ENCODE peak calls at places on chromosomes 6 and 20, in seven cellular contexts. C is GM10248, F is bronchial epithelial cell, R is AG09319, T is HL-60, B is GM20000, M is Calu3. S is an unnamed sample.

GRCh38 chr6:73523434-73524123 is 2.7 kb upstream of the EEF1A1 start:
- DNase-seq in C (peak), F (peak), R (no peak), T (peak), B (peak), M (peak), S (no peak)

GRCh38 chr6:5764401-5764955 is 242.2 kb downstream of the NRN1 start:
- DNase-seq in C (peak), F (no peak), R (no peak), T (no peak), B (peak), M (no peak), S (no peak)

GRCh38 chr6:150079604-150080003 is 10.7 kb upstream of the ULBP3 start:
- DNase-seq in C (no peak), F (no peak), R (no peak), T (no peak), B (no peak), M (no peak), S (no peak)

GRCh38 chr6:43493230-43493629 is 15.9 kb downstream of the TJAP1 start:
- DNase-seq in C (no peak), F (no peak), R (no peak), T (no peak), B (no peak), M (no peak), S (no peak)

GRCh38 chr6:91634791-91635190 is 1047.9 kb upstream of the MAP3K7 start:
- DNase-seq in C (no peak), F (peak), R (no peak), T (no peak), B (no peak), M (no peak), S (no peak)

GRCh38 chr6:106534564-106534982 is 94.7 kb downstream of the RTN4IP1 start:
- DNase-seq in C (no peak), F (peak), R (no peak), T (no peak), B (no peak), M (no peak), S (no peak)

GRCh38 chr20:38299963-38300362 is 4.0 kb upstream of the BPI start:
- DNase-seq in C (no peak), F (peak), R (no peak), T (peak), B (no peak), M (peak), S (no peak)

GRCh38 chr6:39251406-39251805 is 22.1 kb upstream of the KCNK5 start:
- DNase-seq in C (no peak), F (peak), R (no peak), T (no peak), B (no peak), M (no peak), S (no peak)

GRCh38 chr6:119643866-119644265 is 294.3 kb upstream of the MAN1A1 start:
- DNase-seq in C (no peak), F (no peak), R (no peak), T (no peak), B (no peak), M (no peak), S (no peak)

GRCh38 chr6:63259153-63259552 is 47.9 kb downstream of the FKBP1C start:
- DNase-seq in C (no peak), F (no peak), R (no peak), T (no peak), B (no peak), M (no peak), S (no peak)

GRCh38 chr20:35111141-35111888 is 18.7 kb upstream of the TRPC4AP start:
- DNase-seq in C (no peak), F (peak), R (no peak), T (no peak), B (peak), M (no peak), S (no peak)

GRCh38 chr6:139871844-139872510 is 497.5 kb upstream of the CITED2 start:
- DNase-seq in C (no peak), F (no peak), R (no peak), T (peak), B (no peak), M (no peak), S (no peak)

GRCh38 chr6:75337805-75338204 is 53.2 kb upstream of the TMEM30A start:
- DNase-seq in C (no peak), F (peak), R (no peak), T (no peak), B (no peak), M (no peak), S (no peak)

GRCh38 chr6:13273202-13273930 is 55.0 kb downstream of the TBC1D7 start:
- DNase-seq in C (no peak), F (no peak), R (no peak), T (no peak), B (no peak), M (no peak), S (no peak)

GRCh38 chr6:52612336-52613096 is 35.7 kb upstream of the TRAM2 start:
- DNase-seq in C (no peak), F (no peak), R (no peak), T (no peak), B (no peak), M (no peak), S (no peak)

GRCh38 chr20:4026093-4026601 is 10.8 kb upstream of the RNF24 start:
- DNase-seq in C (no peak), F (no peak), R (peak), T (peak), B (no peak), M (no peak), S (no peak)

GRCh38 chr6:48628316-48628715 is 517.3 kb upstream of the PTCHD4 start:
- DNase-seq in C (no peak), F (no peak), R (no peak), T (no peak), B (no peak), M (no peak), S (no peak)

GRCh38 chr6:167734662-167735497 is 91.8 kb upstream of the AFDN start:
- DNase-seq in C (no peak), F (no peak), R (no peak), T (no peak), B (no peak), M (no peak), S (no peak)

GRCh38 chr6:15615837-15616236 is 47.0 kb downstream of the DTNBP1 start:
- DNase-seq in C (peak), F (peak), R (no peak), T (peak), B (peak), M (no peak), S (no peak)

GRCh38 chr6:52876056-52876787 is 33.3 kb downstream of the GSTA3 start:
- DNase-seq in C (no peak), F (no peak), R (no peak), T (no peak), B (no peak), M (no peak), S (no peak)

GRCh38 chr20:38196592-38196991 is 31.5 kb upstream of the TGM2 start:
- DNase-seq in C (no peak), F (peak), R (peak), T (peak), B (no peak), M (no peak), S (no peak)

GRCh38 chr6:22082278-22082677 is 214.6 kb downstream of the PRL start:
- DNase-seq in C (no peak), F (peak), R (no peak), T (no peak), B (no peak), M (no peak), S (no peak)

GRCh38 chr20:62472343-62473199 is 3.2 kb downstream of the GATA5 start:
- DNase-seq in C (no peak), F (no peak), R (no peak), T (no peak), B (no peak), M (no peak), S (no peak)

GRCh38 chr6:134422426-134423231 is 104.7 kb upstream of the SGK1 start:
- DNase-seq in C (no peak), F (peak), R (peak), T (no peak), B (no peak), M (no peak), S (no peak)

GRCh38 chr6:26249959-26250805 is 114.8 kb upstream of the BTN3A2 start:
- DNase-seq in C (no peak), F (peak), R (no peak), T (peak), B (no peak), M (peak), S (peak)

GRCh38 chr20:59173938-59174496 is 10.4 kb downstream of the ZNF831 start:
- DNase-seq in C (no peak), F (no peak), R (no peak), T (no peak), B (no peak), M (no peak), S (no peak)
- TF ChIP-seq CTCF in C (no peak), F (no peak), R (no peak), T (no peak), B (no peak), M (no peak), S (no peak)

DNA sequence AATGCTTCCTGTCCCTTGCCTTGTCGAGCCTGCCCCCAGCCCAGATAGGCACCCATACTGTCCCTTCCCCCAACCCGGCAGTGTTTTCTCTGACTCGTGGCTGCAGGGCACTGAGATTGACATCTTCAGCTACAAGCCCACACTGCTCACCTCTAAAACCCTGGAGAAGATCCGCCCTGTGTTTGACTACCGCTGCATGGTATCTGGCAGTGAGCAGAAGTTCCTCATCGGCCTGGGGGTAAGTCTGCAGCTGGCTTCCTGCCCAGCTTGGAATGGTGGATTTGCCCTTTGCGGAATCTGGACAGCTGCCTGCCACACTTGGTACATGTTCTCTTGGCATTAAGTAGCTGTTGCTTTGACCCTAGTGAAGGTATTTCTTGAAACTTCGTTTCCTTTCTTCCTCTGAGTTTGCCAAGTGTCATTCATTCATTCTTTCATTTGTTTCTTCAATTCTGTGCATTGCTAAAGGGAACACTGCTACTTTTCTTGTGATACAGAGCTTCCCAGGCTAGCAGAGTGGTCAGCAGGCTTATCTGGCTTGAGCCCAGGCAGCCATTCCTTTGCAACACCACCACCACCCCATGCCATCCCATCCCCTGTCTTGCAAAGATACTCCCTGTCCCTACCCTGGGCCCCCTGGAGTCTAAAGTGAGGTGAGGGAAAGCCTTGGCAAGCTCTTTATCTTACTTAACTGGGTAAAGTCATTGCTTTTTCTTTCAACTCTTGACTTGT is 26.2 kb downstream of the CCDC167 start:
- DNase-seq in C (no peak), F (peak), R (peak), T (no peak), B (no peak), M (no peak), S (no peak)
- TF ChIP-seq CTCF in C (no peak), F (no peak), R (no peak), T (no peak), B (no peak), M (no peak), S (no peak)

DNA sequence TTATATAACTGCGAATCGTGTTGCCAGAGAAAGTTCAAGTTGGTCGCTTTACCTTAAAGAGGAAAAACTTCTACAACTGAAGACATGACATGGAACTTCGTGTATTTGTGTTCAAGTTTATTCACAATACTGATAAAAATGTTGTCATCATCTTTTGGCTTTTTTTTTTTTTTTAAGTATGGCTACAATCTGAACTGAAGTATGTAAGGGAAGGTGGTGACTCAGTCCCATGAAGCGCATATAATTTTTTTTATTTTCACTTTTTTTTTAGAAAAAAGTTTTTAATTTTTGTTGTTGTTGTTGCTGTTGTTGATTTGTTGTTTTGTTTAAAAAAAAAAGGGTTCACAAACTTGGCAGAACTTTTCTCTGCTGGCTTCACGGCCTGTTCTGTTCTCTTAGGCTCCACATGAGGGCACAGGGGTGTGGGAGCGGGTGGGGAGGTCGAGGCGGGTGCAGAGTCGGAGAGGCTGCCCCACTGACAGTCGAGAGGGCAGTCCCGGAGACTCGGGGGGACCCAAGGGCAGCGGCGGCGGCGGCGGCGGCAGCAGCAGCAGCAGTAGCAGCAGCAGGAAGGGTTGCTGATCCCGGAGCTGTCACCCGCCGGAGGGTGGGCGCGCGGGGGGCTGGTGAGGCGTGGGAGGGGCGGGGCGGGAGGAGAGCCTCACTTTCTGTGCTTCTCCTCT is 17.0 kb downstream of the TFAP2A start:
- DNase-seq in C (no peak), F (no peak), R (no peak), T (no peak), B (no peak), M (no peak), S (peak)
- TF ChIP-seq CTCF in C (no peak), F (no peak), R (no peak), T (no peak), B (no peak), M (no peak), S (no peak)

DNA sequence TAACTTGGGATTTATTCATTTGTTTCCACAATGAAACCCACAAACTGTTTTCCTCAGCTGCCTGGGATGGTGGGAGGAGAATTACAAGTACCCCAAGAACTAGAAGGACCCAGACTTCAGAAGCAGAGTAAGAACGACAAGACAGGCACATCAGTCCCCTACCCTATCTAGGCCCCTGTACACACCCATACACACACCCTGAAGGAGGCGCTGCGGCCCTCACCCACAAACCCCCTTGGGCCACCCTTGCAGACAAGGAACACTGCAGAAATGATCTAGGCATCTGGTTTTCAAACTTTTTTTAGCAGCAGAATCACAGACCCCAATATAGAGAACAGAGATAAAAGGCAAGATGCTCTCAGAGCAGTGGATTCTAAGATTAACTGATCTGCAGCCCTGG is 55.0 kb downstream of the TRERF1 start:
- DNase-seq in C (no peak), F (no peak), R (no peak), T (no peak), B (no peak), M (no peak), S (no peak)
- TF ChIP-seq CTCF in C (no peak), F (no peak), R (no peak), T (no peak), B (no peak), M (no peak), S (no peak)

DNA sequence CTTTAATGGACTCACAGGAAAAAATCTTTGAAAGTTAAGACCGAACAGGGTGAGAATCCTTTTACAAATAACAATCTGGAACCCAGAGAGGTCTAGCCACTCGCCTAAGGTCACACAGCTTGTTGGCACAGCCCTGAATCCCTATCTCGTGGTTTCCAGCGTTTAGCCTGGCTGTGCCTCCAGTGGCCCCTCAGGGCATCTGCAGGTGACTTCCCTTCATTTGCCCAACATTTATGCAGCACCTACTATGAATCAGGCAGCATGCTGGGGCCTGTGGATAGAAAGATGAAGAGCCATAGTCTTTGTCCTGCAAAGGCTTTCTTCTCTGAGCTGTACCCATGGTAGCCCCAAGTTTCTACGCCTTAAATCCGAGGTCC is 2.6 kb upstream of the NR2E1 start:
- DNase-seq in C (no peak), F (peak), R (no peak), T (no peak), B (peak), M (no peak), S (no peak)
- TF ChIP-seq CTCF in C (no peak), F (no peak), R (no peak), T (no peak), B (no peak), M (no peak), S (no peak)

DNA sequence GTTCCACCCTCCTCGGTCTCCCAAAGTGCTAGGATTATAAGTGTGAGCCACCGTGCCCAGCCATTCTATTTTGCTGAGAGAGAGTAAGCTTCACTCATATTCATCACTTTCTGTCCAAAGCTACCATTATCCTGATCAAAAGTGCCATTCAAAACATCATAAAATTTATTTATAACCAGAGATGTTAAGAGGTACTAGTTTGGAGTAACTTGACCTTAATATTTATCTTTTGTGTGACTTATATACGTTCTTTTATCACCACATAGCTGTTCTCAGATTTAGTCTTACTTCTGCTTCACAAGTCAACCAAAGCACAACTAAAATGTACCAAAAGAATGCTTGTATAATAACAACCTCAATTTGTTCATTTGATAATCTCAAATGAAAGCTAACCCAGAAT is 18.1 kb downstream of the AKIRIN2 start:
- DNase-seq in C (no peak), F (no peak), R (no peak), T (no peak), B (no peak), M (no peak), S (no peak)
- TF ChIP-seq CTCF in C (no peak), F (no peak), R (no peak), T (no peak), B (no peak), M (no peak), S (no peak)

S was measured in nephron progenitor cell.